ENCODE peak calls at places on chromosomes 5 and 9, in five cellular contexts. K is HCT116, T is endothelial cell of umbilical vein, A is adrenal gland, R is esophagus muscularis mucosa. O is an unnamed sample. For H3K4me1, the result is how much of the 10 kb centered on the place peaks cover.

GRCh38 chr9:90988318-90988717 is 186.7 kb downstream of the SYK start:
- DNase-seq in K (no peak), T (no peak), A (no peak), R (no peak), O (no peak)

GRCh38 chr5:172840077-172840777 is 6.2 kb downstream of the ERGIC1 start:
- DNase-seq in K (no peak), T (no peak), A (no peak), R (no peak), O (no peak)

GRCh38 chr5:72101828-72102227 is 5.4 kb upstream of the MAP1B start:
- DNase-seq in K (no peak), T (no peak), A (no peak), R (no peak), O (no peak)

GRCh38 chr5:130035388-130035787 is 131.1 kb downstream of the CHSY3 start:
- DNase-seq in K (no peak), T (no peak), A (no peak), R (no peak), O (no peak)

GRCh38 chr9:108813951-108814601 is 41.7 kb downstream of the ACTL7B start:
- DNase-seq in K (peak), T (peak), A (peak), R (peak), O (no peak)

GRCh38 chr5:139077899-139078298 is 120.3 kb downstream of the SIL1 start:
- DNase-seq in K (no peak), T (no peak), A (no peak), R (no peak), O (no peak)

GRCh38 chr5:1568201-1568979 is 44.6 kb upstream of the LPCAT1 start:
- DNase-seq in K (no peak), T (peak), A (no peak), R (no peak), O (no peak)

GRCh38 chr9:108254236-108254635 is 601.5 kb downstream of the ACTL7B start:
- DNase-seq in K (no peak), T (no peak), A (no peak), R (peak), O (no peak)

GRCh38 chr9:134189167-134189474 is 24.8 kb upstream of the RNU6ATAC start:
- DNase-seq in K (no peak), T (no peak), A (peak), R (no peak), O (no peak)

GRCh38 chr5:133896873-133897272 is 71.6 kb downstream of the C5orf15 start:
- DNase-seq in K (no peak), T (no peak), A (no peak), R (no peak), O (no peak)

GRCh38 chr9:137117269-137117731 is 2.8 kb upstream of the DPP7 start:
- DNase-seq in K (no peak), T (no peak), A (no peak), R (no peak), O (no peak)

GRCh38 chr9:108910914-108911313 is 23.0 kb downstream of the ELP1 start:
- DNase-seq in K (no peak), T (no peak), A (no peak), R (no peak), O (no peak)

GRCh38 chr5:31921852-31922305 is 252.2 kb downstream of the GOLPH3 start:
- DNase-seq in K (no peak), T (no peak), A (no peak), R (no peak), O (no peak)

GRCh38 chr5:162512935-162513575 is 445.5 kb downstream of the GABRG2 start:
- DNase-seq in K (no peak), T (no peak), A (no peak), R (no peak), O (no peak)

GRCh38 chr5:37723147-37723961 is 116.5 kb downstream of the GDNF start:
- DNase-seq in K (peak), T (no peak), A (no peak), R (no peak), O (no peak)

GRCh38 chr5:108079754-108080153 is 302.1 kb downstream of the FBXL17 start:
- DNase-seq in K (no peak), T (no peak), A (no peak), R (no peak), O (no peak)

GRCh38 chr5:15748266-15748665 is 248.3 kb downstream of the FBXL7 start:
- DNase-seq in K (no peak), T (no peak), A (no peak), R (no peak), O (no peak)

GRCh38 chr9:114266969-114267368 is 55.9 kb upstream of the ORM1 start:
- DNase-seq in K (no peak), T (no peak), A (no peak), R (no peak), O (no peak)

GRCh38 chr5:40813698-40814281 is 15.6 kb upstream of the PRKAA1 start:
- DNase-seq in K (no peak), T (no peak), A (no peak), R (no peak), O (no peak)

GRCh38 chr9:68501159-68501506 is 39.5 kb downstream of the TMEM252 start:
- DNase-seq in K (no peak), T (no peak), A (no peak), R (no peak), O (no peak)

GRCh38 chr9:75892168-75892901 is 1.9 kb downstream of the PCSK5 start:
- DNase-seq in K (no peak), T (peak), A (peak), R (no peak), O (peak)

GRCh38 chr9:137070906-137071275 is 534 bp upstream of the SAPCD2 start:
- DNase-seq in K (no peak), T (no peak), A (no peak), R (no peak), O (no peak)

GRCh38 chr5:35135239-35135700 is 87.5 kb upstream of the AGXT2 start:
- DNase-seq in K (no peak), T (no peak), A (no peak), R (no peak), O (no peak)
- H3K4me1 ChIP-seq in K (under half), T (under half), A (under half), R (under half), O (under half)

DNA sequence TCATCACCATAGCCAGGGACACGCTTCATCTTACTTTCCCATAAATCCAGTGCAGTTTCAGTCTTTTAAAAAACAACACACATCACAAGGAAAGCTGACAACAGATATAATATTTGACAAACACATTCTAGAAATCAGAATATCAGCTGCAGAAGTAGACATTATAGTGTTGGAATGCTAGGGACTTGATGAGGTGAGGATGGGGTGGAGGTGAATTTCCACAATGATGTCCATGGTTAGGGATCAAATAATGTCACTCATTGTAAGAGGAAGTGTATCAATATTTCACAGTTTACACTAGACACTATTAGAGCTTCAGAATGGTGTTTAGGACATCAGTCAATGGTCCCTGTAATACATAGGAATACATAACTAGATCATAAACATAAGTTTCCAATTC is 7.0 kb downstream of the FST start:
- DNase-seq in K (no peak), T (no peak), A (no peak), R (no peak), O (no peak)
- TF ChIP-seq POLR2A in K (no peak), T (no peak), A (no peak), R (no peak), O (no peak)

DNA sequence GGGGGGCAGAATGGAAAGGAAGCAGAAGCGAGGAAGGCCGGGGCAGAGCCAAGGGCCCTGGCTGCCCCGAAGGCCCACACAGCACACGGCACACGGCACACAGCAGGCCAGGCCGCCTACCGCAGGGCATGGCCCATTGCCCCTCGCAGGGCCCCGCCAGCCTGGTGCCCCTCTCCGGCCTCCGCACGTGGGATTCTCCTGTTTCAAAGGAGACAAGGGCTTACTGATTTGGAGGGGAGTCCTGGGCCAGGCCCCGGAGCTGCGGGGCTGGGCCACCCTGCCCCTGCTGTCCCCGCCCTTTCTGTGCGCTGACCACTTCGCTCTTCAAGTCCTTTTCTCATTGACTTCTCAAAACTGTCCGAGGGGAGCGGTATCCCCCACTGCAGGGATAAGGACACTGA is 7.7 kb upstream of the PHYKPL start:
- DNase-seq in K (no peak), T (no peak), A (no peak), R (no peak), O (no peak)
- H3K4me1 ChIP-seq in K (under half), T (under half), A (under half), R (under half), O (under half)

GRCh38 chr5:179805070-179805528 is 1.6 kb downstream of the MGAT4B start:
- DNase-seq in K (no peak), T (no peak), A (peak), R (no peak), O (no peak)
- TF ChIP-seq POLR2A in K (no peak), T (no peak), A (peak), R (no peak), O (no peak)

DNA sequence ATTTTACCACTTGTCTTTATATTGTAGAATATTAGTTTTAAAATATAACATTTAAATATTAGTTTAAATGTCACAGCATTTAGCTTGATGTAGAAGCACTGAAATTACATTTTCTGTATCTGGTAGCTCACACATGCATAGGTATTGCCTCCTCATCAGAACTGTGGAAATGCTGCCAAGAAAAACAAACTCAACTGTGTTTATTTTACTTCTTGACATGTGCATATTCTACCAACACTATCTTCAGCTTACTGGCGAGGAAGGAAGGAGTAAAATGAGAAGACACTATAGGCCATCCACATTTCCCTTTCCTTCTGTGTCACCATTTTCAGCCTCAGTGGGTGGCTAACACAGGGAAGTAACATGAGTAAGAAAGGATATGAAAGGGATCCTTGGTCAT is 81.0 kb upstream of the HTR4 start:
- DNase-seq in K (no peak), T (peak), A (no peak), R (no peak), O (no peak)
- H3K4me1 ChIP-seq in K (under half), T (under half), A (under half), R (under half), O (under half)

O was measured in prostate gland.